ENCODE peak calls at places on chromosomes 6 and 20, in ten cellular contexts. One of them, this sample, is unnamed. For H3K27me3, the result is how much of the 10 kb centered on the place peaks cover.

GRCh38 chr20:31842471-31843157 is 2.8 kb downstream of the FOXS1 start:
- DNase-seq in adrenal gland: no peak
- DNase-seq in uterus: peak
- DNase-seq in suprapubic skin: no peak
- DNase-seq in tibial nerve: no peak
- DNase-seq in prostate gland: no peak
- DNase-seq in body of pancreas: no peak
- DNase-seq in upper lobe of left lung: peak
- DNase-seq in ovary: peak
- DNase-seq in IMR-90: peak
- DNase-seq in this sample: no peak

GRCh38 chr6:107991939-107992560 is 34.0 kb upstream of the SEC63 start:
- DNase-seq in suprapubic skin: no peak
- DNase-seq in prostate gland: no peak
- DNase-seq in IMR-90: no peak
- DNase-seq in upper lobe of left lung: no peak
- DNase-seq in tibial nerve: no peak
- DNase-seq in adrenal gland: no peak
- DNase-seq in ovary: no peak
- DNase-seq in body of pancreas: no peak
- DNase-seq in uterus: no peak
- DNase-seq in this sample: no peak

GRCh38 chr20:45038747-45039469 is 62.0 kb downstream of the KCNS1 start:
- DNase-seq in ovary: no peak
- DNase-seq in uterus: no peak
- DNase-seq in suprapubic skin: no peak
- DNase-seq in prostate gland: no peak
- DNase-seq in body of pancreas: no peak
- DNase-seq in upper lobe of left lung: no peak
- DNase-seq in tibial nerve: no peak
- DNase-seq in adrenal gland: no peak
- DNase-seq in IMR-90: no peak
- DNase-seq in this sample: no peak

GRCh38 chr20:62367483-62368302 is 581 bp upstream of the LAMA5 start:
- DNase-seq in adrenal gland: no peak
- DNase-seq in suprapubic skin: no peak
- DNase-seq in IMR-90: no peak
- DNase-seq in upper lobe of left lung: peak
- DNase-seq in tibial nerve: no peak
- DNase-seq in ovary: no peak
- DNase-seq in prostate gland: no peak
- DNase-seq in body of pancreas: no peak
- DNase-seq in uterus: no peak
- DNase-seq in this sample: peak

GRCh38 chr20:15032352-15032622 is 694.9 kb upstream of the FLRT3 start:
- DNase-seq in tibial nerve: no peak
- DNase-seq in prostate gland: no peak
- DNase-seq in body of pancreas: no peak
- DNase-seq in ovary: no peak
- DNase-seq in upper lobe of left lung: no peak
- DNase-seq in adrenal gland: no peak
- DNase-seq in suprapubic skin: no peak
- DNase-seq in uterus: no peak
- DNase-seq in IMR-90: no peak
- DNase-seq in this sample: no peak

GRCh38 chr20:1875762-1876161 is 19.4 kb upstream of the SIRPA start:
- DNase-seq in adrenal gland: no peak
- DNase-seq in prostate gland: no peak
- DNase-seq in tibial nerve: no peak
- DNase-seq in uterus: no peak
- DNase-seq in IMR-90: no peak
- DNase-seq in upper lobe of left lung: no peak
- DNase-seq in body of pancreas: no peak
- DNase-seq in suprapubic skin: no peak
- DNase-seq in ovary: no peak
- DNase-seq in this sample: no peak

GRCh38 chr20:19460386-19460785 is 247.9 kb downstream of the SLC24A3 start:
- DNase-seq in suprapubic skin: no peak
- DNase-seq in prostate gland: no peak
- DNase-seq in ovary: no peak
- DNase-seq in adrenal gland: no peak
- DNase-seq in IMR-90: peak
- DNase-seq in tibial nerve: no peak
- DNase-seq in upper lobe of left lung: no peak
- DNase-seq in body of pancreas: no peak
- DNase-seq in uterus: no peak
- DNase-seq in this sample: no peak

GRCh38 chr6:123805921-123806320 is 2.3 kb downstream of the NKAIN2 start:
- DNase-seq in IMR-90: no peak
- DNase-seq in prostate gland: no peak
- DNase-seq in body of pancreas: no peak
- DNase-seq in ovary: no peak
- DNase-seq in suprapubic skin: no peak
- DNase-seq in upper lobe of left lung: no peak
- DNase-seq in adrenal gland: no peak
- DNase-seq in tibial nerve: no peak
- DNase-seq in uterus: no peak
- DNase-seq in this sample: no peak

GRCh38 chr6:12009904-12010634 is 2.0 kb upstream of the HIVEP1 start:
- DNase-seq in upper lobe of left lung: no peak
- DNase-seq in adrenal gland: no peak
- DNase-seq in prostate gland: no peak
- DNase-seq in suprapubic skin: no peak
- DNase-seq in uterus: no peak
- DNase-seq in IMR-90: peak
- DNase-seq in tibial nerve: no peak
- DNase-seq in body of pancreas: no peak
- DNase-seq in ovary: no peak
- DNase-seq in this sample: no peak

GRCh38 chr20:57329608-57330221 is at the start of gene SPO11:
- DNase-seq in upper lobe of left lung: peak
- DNase-seq in tibial nerve: no peak
- DNase-seq in adrenal gland: no peak
- DNase-seq in uterus: no peak
- DNase-seq in prostate gland: no peak
- DNase-seq in IMR-90: no peak
- DNase-seq in body of pancreas: no peak
- DNase-seq in ovary: no peak
- DNase-seq in suprapubic skin: no peak
- DNase-seq in this sample: no peak

GRCh38 chr6:8434727-8435092 is 635 bp downstream of the SLC35B3 start:
- DNase-seq in suprapubic skin: no peak
- DNase-seq in tibial nerve: no peak
- DNase-seq in prostate gland: no peak
- DNase-seq in ovary: no peak
- DNase-seq in uterus: no peak
- DNase-seq in body of pancreas: no peak
- DNase-seq in adrenal gland: no peak
- DNase-seq in upper lobe of left lung: no peak
- DNase-seq in IMR-90: no peak
- DNase-seq in this sample: no peak

DNA sequence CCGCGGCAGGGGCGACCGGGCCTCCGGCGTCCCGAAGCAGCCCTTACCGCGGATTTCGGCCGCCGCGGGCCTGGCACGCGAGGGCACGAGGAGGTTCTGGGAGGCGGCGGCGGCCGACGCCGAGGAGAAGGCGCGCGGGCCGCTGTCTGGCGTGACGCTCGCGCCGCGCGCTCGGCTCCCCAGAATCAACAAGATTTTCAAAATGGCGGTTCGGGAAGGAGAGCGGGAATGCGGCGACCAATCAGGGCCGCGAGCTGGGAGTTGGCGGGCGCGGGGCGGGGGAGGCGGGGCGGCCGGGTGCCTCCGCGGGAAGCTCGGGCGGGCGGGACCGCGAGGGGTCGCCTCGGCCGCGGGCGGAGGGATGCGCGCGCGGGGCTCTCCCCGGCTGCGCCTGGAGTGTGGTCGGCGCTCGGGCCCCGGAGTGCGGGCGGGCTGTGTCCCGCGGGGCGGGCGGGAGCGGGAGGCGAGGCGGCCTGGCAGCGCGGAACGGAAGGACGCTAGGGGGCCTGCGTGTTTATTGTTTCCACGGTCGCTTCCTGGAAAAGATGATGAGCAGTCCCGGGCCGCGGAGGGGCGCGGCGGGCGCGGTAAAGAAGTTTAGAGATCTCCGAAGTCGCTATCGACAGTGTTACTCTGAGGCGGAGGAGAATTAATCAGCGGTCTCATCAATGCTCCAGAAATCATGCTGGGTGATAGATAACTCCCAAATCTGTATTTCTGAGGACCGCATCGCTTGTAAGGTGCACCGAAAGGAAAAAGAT is at the start of gene DEK:
- DNase-seq in upper lobe of left lung: peak
- DNase-seq in suprapubic skin: peak
- DNase-seq in prostate gland: peak
- DNase-seq in IMR-90: peak
- DNase-seq in body of pancreas: peak
- DNase-seq in uterus: peak
- DNase-seq in ovary: peak
- DNase-seq in adrenal gland: peak
- DNase-seq in tibial nerve: peak
- DNase-seq in this sample: peak
- TF ChIP-seq POLR2A in upper lobe of left lung: peak
- TF ChIP-seq POLR2A in suprapubic skin: no peak
- TF ChIP-seq POLR2A in prostate gland: peak
- TF ChIP-seq POLR2A in IMR-90: peak
- TF ChIP-seq POLR2A in body of pancreas: peak
- TF ChIP-seq POLR2A in uterus: peak
- TF ChIP-seq POLR2A in ovary: peak
- TF ChIP-seq POLR2A in adrenal gland: peak
- TF ChIP-seq POLR2A in tibial nerve: no peak
- TF ChIP-seq POLR2A in this sample: peak

DNA sequence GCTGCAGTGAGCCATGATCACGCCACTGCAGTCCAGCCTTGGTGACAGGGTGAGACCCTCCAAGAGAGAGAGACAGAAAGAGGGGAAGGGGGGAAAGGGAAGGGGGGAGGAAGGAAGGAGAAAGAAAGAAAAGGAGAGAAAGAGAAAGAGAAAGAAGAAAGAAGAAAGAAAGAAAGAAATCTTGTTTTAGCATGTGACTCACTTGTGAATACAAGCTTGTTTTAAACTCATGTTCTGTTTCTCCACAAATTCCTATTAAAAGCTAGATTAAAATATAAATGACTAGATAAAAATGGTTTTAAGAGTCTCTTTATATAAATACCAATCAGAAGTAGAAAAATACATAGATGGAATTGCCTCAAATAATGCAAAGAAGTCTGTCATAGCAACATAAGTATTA is 51.0 kb upstream of the LY86 start:
- DNase-seq in adrenal gland: no peak
- DNase-seq in body of pancreas: no peak
- DNase-seq in upper lobe of left lung: no peak
- DNase-seq in prostate gland: no peak
- DNase-seq in suprapubic skin: no peak
- DNase-seq in tibial nerve: no peak
- DNase-seq in ovary: no peak
- DNase-seq in IMR-90: no peak
- DNase-seq in uterus: no peak
- DNase-seq in this sample: no peak
- H3K27me3 ChIP-seq in adrenal gland: under half
- H3K27me3 ChIP-seq in body of pancreas: under half
- H3K27me3 ChIP-seq in upper lobe of left lung: under half
- H3K27me3 ChIP-seq in prostate gland: under half
- H3K27me3 ChIP-seq in suprapubic skin: under half
- H3K27me3 ChIP-seq in tibial nerve: under half
- H3K27me3 ChIP-seq in ovary: under half
- H3K27me3 ChIP-seq in IMR-90: under half
- H3K27me3 ChIP-seq in uterus: under half
- H3K27me3 ChIP-seq in this sample: under half

GRCh38 chr6:157904999-157905398 is 76.7 kb upstream of the SYNJ2 start:
- DNase-seq in prostate gland: no peak
- DNase-seq in uterus: no peak
- DNase-seq in body of pancreas: no peak
- DNase-seq in ovary: no peak
- DNase-seq in tibial nerve: no peak
- DNase-seq in suprapubic skin: no peak
- DNase-seq in upper lobe of left lung: no peak
- DNase-seq in adrenal gland: no peak
- DNase-seq in IMR-90: no peak
- DNase-seq in this sample: no peak

GRCh38 chr6:157907651-157908050 is 74.0 kb upstream of the SYNJ2 start:
- DNase-seq in tibial nerve: no peak
- DNase-seq in ovary: no peak
- DNase-seq in suprapubic skin: no peak
- DNase-seq in adrenal gland: no peak
- DNase-seq in prostate gland: no peak
- DNase-seq in uterus: no peak
- DNase-seq in upper lobe of left lung: no peak
- DNase-seq in body of pancreas: no peak
- DNase-seq in IMR-90: no peak
- DNase-seq in this sample: no peak

GRCh38 chr6:157908369-157909281 is 73.0 kb upstream of the SYNJ2 start:
- DNase-seq in upper lobe of left lung: no peak
- DNase-seq in adrenal gland: no peak
- DNase-seq in prostate gland: no peak
- DNase-seq in ovary: no peak
- DNase-seq in uterus: no peak
- DNase-seq in body of pancreas: no peak
- DNase-seq in suprapubic skin: no peak
- DNase-seq in IMR-90: no peak
- DNase-seq in tibial nerve: no peak
- DNase-seq in this sample: no peak

GRCh38 chr6:157905590-157906337 is 75.9 kb upstream of the SYNJ2 start:
- DNase-seq in adrenal gland: no peak
- DNase-seq in tibial nerve: no peak
- DNase-seq in ovary: no peak
- DNase-seq in uterus: no peak
- DNase-seq in prostate gland: peak
- DNase-seq in upper lobe of left lung: no peak
- DNase-seq in IMR-90: no peak
- DNase-seq in body of pancreas: no peak
- DNase-seq in suprapubic skin: no peak
- DNase-seq in this sample: no peak

GRCh38 chr6:157906537-157907061 is 75.1 kb upstream of the SYNJ2 start:
- DNase-seq in IMR-90: no peak
- DNase-seq in ovary: no peak
- DNase-seq in tibial nerve: no peak
- DNase-seq in prostate gland: no peak
- DNase-seq in suprapubic skin: no peak
- DNase-seq in adrenal gland: no peak
- DNase-seq in body of pancreas: no peak
- DNase-seq in uterus: no peak
- DNase-seq in upper lobe of left lung: no peak
- DNase-seq in this sample: no peak
- TF ChIP-seq POLR2A in IMR-90: no peak
- TF ChIP-seq POLR2A in ovary: no peak
- TF ChIP-seq POLR2A in tibial nerve: no peak
- TF ChIP-seq POLR2A in prostate gland: no peak
- TF ChIP-seq POLR2A in suprapubic skin: no peak
- TF ChIP-seq POLR2A in adrenal gland: no peak
- TF ChIP-seq POLR2A in body of pancreas: no peak
- TF ChIP-seq POLR2A in uterus: no peak
- TF ChIP-seq POLR2A in upper lobe of left lung: no peak
- TF ChIP-seq POLR2A in this sample: no peak

GRCh38 chr6:290111-290932 is 2.0 kb upstream of the DUSP22 start:
- DNase-seq in ovary: no peak
- DNase-seq in upper lobe of left lung: no peak
- DNase-seq in IMR-90: no peak
- DNase-seq in suprapubic skin: peak
- DNase-seq in tibial nerve: no peak
- DNase-seq in body of pancreas: no peak
- DNase-seq in prostate gland: no peak
- DNase-seq in adrenal gland: no peak
- DNase-seq in uterus: no peak
- DNase-seq in this sample: no peak
- H3K27me3 ChIP-seq in ovary: under half
- H3K27me3 ChIP-seq in upper lobe of left lung: under half
- H3K27me3 ChIP-seq in IMR-90: under half
- H3K27me3 ChIP-seq in suprapubic skin: under half
- H3K27me3 ChIP-seq in tibial nerve: under half
- H3K27me3 ChIP-seq in body of pancreas: under half
- H3K27me3 ChIP-seq in prostate gland: under half
- H3K27me3 ChIP-seq in adrenal gland: under half
- H3K27me3 ChIP-seq in uterus: under half
- H3K27me3 ChIP-seq in this sample: under half

This sample was measured in right lobe of liver.